ENCODE peak calls at places on chromosomes 6 and 20, in ten cellular contexts. B, D, F, C, G, X, T, O, A and W are unnamed samples.

GRCh38 chr6:108737594-108738546 is 110.4 kb upstream of the ARMC2 start:
- DNase-seq in B (no peak), D (peak; percentile 84), F (no peak), C (peak; percentile 82), G (peak; percentile 38), X (no peak), T (no peak), O (peak; percentile 77), A (peak; percentile 81), W (peak; percentile 38)

GRCh38 chr6:31651602-31652191 is 764 bp downstream of the BAG6 start:
- DNase-seq in B (no peak), D (peak; percentile 46), F (no peak), C (no peak), G (peak; percentile 84), X (no peak), T (peak; percentile 90), O (peak; percentile 91), A (peak; percentile 91), W (no peak)

GRCh38 chr6:1076531-1077453 is 235.1 kb upstream of the FOXQ1 start:
- DNase-seq in B (no peak), D (no peak), F (no peak), C (no peak), G (no peak), X (no peak), T (no peak), O (no peak), A (no peak), W (no peak)

GRCh38 chr6:62039602-62040001 is 246.4 kb downstream of the KHDRBS2 start:
- DNase-seq in B (no peak), D (no peak), F (no peak), C (no peak), G (no peak), X (no peak), T (no peak), O (no peak), A (no peak), W (no peak)

GRCh38 chr6:137080711-137081110 is 35.9 kb upstream of the IL20RA start:
- DNase-seq in B (no peak), D (no peak), F (no peak), C (no peak), G (no peak), X (no peak), T (peak; percentile 19), O (no peak), A (no peak), W (no peak)

GRCh38 chr20:59985864-59986263 is 27.6 kb downstream of the CDH26 start:
- DNase-seq in B (no peak), D (no peak), F (no peak), C (no peak), G (no peak), X (no peak), T (peak; percentile 30), O (no peak), A (no peak), W (no peak)

GRCh38 chr6:113858067-113858604 is 991 bp downstream of the MARCKS start:
- DNase-seq in B (peak; percentile 56), D (no peak), F (no peak), C (no peak), G (peak; percentile 44), X (peak; percentile 84), T (peak; percentile 68), O (peak; percentile 78), A (peak; percentile 73), W (no peak)

GRCh38 chr6:98695076-98695816 is 139.1 kb upstream of the POU3F2 start:
- DNase-seq in B (no peak), D (no peak), F (no peak), C (no peak), G (no peak), X (no peak), T (no peak), O (no peak), A (no peak), W (no peak)

GRCh38 chr6:141133346-141133745 is 999.4 kb upstream of the GJE1 start:
- DNase-seq in B (no peak), D (no peak), F (no peak), C (no peak), G (no peak), X (no peak), T (no peak), O (no peak), A (no peak), W (no peak)

GRCh38 chr6:51266569-51266968 is 447.9 kb downstream of the TFAP2B start:
- DNase-seq in B (no peak), D (no peak), F (no peak), C (no peak), G (no peak), X (no peak), T (no peak), O (no peak), A (no peak), W (no peak)

GRCh38 chr20:34362502-34363061 is 491 bp upstream of the ITCH start:
- DNase-seq in B (no peak), D (no peak), F (no peak), C (no peak), G (no peak), X (no peak), T (no peak), O (no peak), A (no peak), W (no peak)

GRCh38 chr6:89045585-89045984 is 35.0 kb upstream of the PNRC1 start:
- DNase-seq in B (no peak), D (no peak), F (no peak), C (no peak), G (no peak), X (no peak), T (no peak), O (no peak), A (no peak), W (no peak)

GRCh38 chr20:44883214-44883902 is 2.1 kb upstream of the YWHAB start:
- DNase-seq in B (no peak), D (no peak), F (no peak), C (no peak), G (no peak), X (no peak), T (no peak), O (no peak), A (no peak), W (no peak)

GRCh38 chr20:7285918-7286556 is 518.6 kb downstream of the BMP2 start:
- DNase-seq in B (peak; percentile 83), D (peak; percentile 73), F (no peak), C (peak; percentile 23), G (peak; percentile 76), X (no peak), T (peak; percentile 87), O (peak; percentile 82), A (peak; percentile 80), W (peak; percentile 74)

GRCh38 chr6:42520786-42521607 is 42.8 kb upstream of the UBR2 start:
- DNase-seq in B (no peak), D (peak; percentile 55), F (no peak), C (no peak), G (no peak), X (no peak), T (no peak), O (no peak), A (no peak), W (no peak)

GRCh38 chr20:63552481-63553249 is 1.3 kb upstream of the FNDC11 start:
- DNase-seq in B (no peak), D (no peak), F (peak; percentile 69), C (no peak), G (no peak), X (no peak), T (peak; percentile 68), O (no peak), A (no peak), W (no peak)

GRCh38 chr20:25290646-25291431 is 43.0 kb downstream of the PYGB start:
- DNase-seq in B (no peak), D (no peak), F (no peak), C (no peak), G (no peak), X (peak; percentile 71), T (no peak), O (no peak), A (no peak), W (no peak)

GRCh38 chr20:7772376-7772775 is 167.9 kb downstream of the HAO1 start:
- DNase-seq in B (no peak), D (no peak), F (no peak), C (peak; percentile 32), G (no peak), X (no peak), T (no peak), O (no peak), A (no peak), W (no peak)

DNA sequence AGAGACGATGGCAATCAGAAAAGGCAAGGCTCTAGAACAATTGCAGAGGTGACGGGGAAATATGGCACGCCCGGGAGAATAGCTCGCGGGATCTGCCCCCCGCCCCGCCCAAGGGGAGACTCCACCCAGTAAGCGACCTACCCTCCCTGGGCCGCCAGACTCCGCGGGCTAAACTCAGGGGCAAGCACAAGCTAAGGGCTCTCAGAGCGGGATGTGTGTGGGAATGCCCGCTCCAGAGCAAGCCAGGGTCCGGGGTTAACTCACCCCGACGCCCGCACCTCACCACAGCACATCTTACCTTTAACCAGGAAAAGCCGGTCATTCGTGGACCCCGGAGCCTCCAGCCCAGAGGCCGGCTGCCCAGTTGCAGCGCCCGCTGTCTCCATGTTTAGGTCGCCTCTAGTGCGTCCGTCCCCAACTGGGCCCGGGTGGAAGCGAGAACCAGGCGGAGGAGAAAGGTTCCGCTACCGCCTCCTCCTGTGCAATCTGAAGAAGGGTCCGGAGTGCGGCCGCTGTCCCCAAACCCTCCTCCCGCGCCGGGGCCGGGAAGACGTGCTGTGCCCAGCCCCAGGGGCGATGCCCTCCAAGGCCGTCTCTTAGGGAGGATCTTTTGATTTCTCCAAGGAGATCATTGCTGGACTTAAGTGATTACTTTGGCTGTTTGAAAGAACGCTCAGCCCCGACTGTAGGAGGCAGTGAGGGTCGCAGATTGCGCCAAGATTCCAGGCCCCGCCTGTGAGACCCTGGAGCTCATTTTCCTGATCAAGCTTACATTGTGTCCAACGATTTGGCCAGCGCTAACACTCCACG is at the start of gene TMEM242:
- DNase-seq in B (peak; percentile 93), D (peak; percentile 80), F (peak; percentile 69), C (peak; percentile 82), G (peak; percentile 92), X (peak; percentile 96), T (peak; percentile 96), O (peak; percentile 95), A (peak; percentile 93), W (peak; percentile 73)
- TF ChIP-seq CTCF in B (peak; percentile 46), D (peak; percentile 47), F (peak; percentile 17), C (peak; percentile 50), G (peak; percentile 38), X (peak; percentile 16), T (no peak), O (peak; percentile 44), A (peak; percentile 36), W (no peak)

GRCh38 chr6:44926556-44926955 is 401.6 kb upstream of the RUNX2 start:
- DNase-seq in B (no peak), D (no peak), F (no peak), C (no peak), G (no peak), X (no peak), T (no peak), O (no peak), A (no peak), W (no peak)
- TF ChIP-seq CTCF in B (no peak), D (no peak), F (no peak), C (no peak), G (no peak), X (no peak), T (no peak), O (no peak), A (no peak), W (no peak)

GRCh38 chr6:9412951-9413559 is 977.7 kb upstream of the SLC35B3 start:
- DNase-seq in B (peak; percentile 54), D (no peak), F (peak; percentile 11), C (no peak), G (peak; percentile 7), X (no peak), T (peak; percentile 75), O (no peak), A (no peak), W (no peak)
- TF ChIP-seq CTCF in B (peak; percentile 53), D (peak; percentile 77), F (peak; percentile 53), C (peak; percentile 62), G (peak; percentile 26), X (peak; percentile 61), T (peak; percentile 84), O (peak; percentile 23), A (no peak), W (no peak)

GRCh38 chr20:15236812-15237211 is 899.4 kb upstream of the FLRT3 start:
- DNase-seq in B (peak; percentile 63), D (peak; percentile 7), F (no peak), C (no peak), G (no peak), X (no peak), T (peak; percentile 76), O (no peak), A (no peak), W (no peak)
- TF ChIP-seq CTCF in B (peak; percentile 61), D (peak; percentile 72), F (no peak), C (peak; percentile 47), G (no peak), X (peak; percentile 13), T (peak; percentile 87), O (peak; percentile 24), A (no peak), W (no peak)